ENCODE peak calls at places on chromosome 1, in six cellular contexts. C is aorta, K is kidney epithelial cell, I is lung, Y is ovary, S is fibroblast of lung. D is an unnamed sample.

GRCh38 chr1:34696230-34696629 is 58.6 kb upstream of the GJB5 start:
- DNase-seq in K (no peak), Y (no peak), I (no peak), S (no peak), C (no peak), D (no peak)

GRCh38 chr1:51284487-51284954 is 45.8 kb downstream of the TTC39A start:
- DNase-seq in K (no peak), C (no peak), Y (no peak), S (no peak), I (peak), D (no peak)

GRCh38 chr1:183512450-183512849 is 40.2 kb downstream of the SMG7 start:
- DNase-seq in K (no peak), Y (no peak), C (no peak), I (no peak), S (no peak), D (no peak)

GRCh38 chr1:59290173-59290954 is 6.5 kb upstream of the FGGY start:
- DNase-seq in C (no peak), K (no peak), Y (no peak), S (peak), I (peak), D (peak)

GRCh38 chr1:96559707-96560588 is 161.6 kb upstream of the PTBP2 start:
- DNase-seq in C (no peak), S (peak), K (peak), Y (no peak), I (no peak), D (no peak)

GRCh38 chr1:198669023-198669698 is 30.3 kb downstream of the PTPRC start:
- DNase-seq in S (peak), C (no peak), I (no peak), K (peak), Y (no peak), D (peak)

GRCh38 chr1:117657031-117657430 is 51.2 kb downstream of the TENT5C start:
- DNase-seq in S (peak), K (peak), I (no peak), Y (no peak), C (no peak), D (no peak)

GRCh38 chr1:153968000-153968363 is 280 bp downstream of the CREB3L4 start:
- DNase-seq in K (no peak), C (no peak), S (no peak), Y (peak), I (peak), D (no peak)

GRCh38 chr1:99850458-99850974 is 355 bp downstream of the AGL start:
- DNase-seq in Y (no peak), S (no peak), I (no peak), C (no peak), K (no peak), D (no peak)

GRCh38 chr1:153842006-153842471 is 66.8 kb downstream of the SLC27A3 start:
- DNase-seq in K (no peak), S (no peak), Y (no peak), I (no peak), C (no peak), D (no peak)

GRCh38 chr1:45674478-45674877 is 11.9 kb downstream of the GPBP1L1 start:
- DNase-seq in I (no peak), S (no peak), K (no peak), C (no peak), Y (no peak), D (no peak)

GRCh38 chr1:45673956-45674355 is 12.4 kb downstream of the GPBP1L1 start:
- DNase-seq in K (no peak), I (no peak), S (peak), C (no peak), Y (no peak), D (no peak)

GRCh38 chr1:45679123-45679522 is 7.2 kb downstream of the GPBP1L1 start:
- DNase-seq in Y (no peak), I (no peak), S (no peak), C (no peak), K (no peak), D (peak)

GRCh38 chr1:45678489-45678888 is 7.8 kb downstream of the GPBP1L1 start:
- DNase-seq in Y (no peak), C (no peak), S (no peak), I (no peak), K (no peak), D (no peak)

DNA sequence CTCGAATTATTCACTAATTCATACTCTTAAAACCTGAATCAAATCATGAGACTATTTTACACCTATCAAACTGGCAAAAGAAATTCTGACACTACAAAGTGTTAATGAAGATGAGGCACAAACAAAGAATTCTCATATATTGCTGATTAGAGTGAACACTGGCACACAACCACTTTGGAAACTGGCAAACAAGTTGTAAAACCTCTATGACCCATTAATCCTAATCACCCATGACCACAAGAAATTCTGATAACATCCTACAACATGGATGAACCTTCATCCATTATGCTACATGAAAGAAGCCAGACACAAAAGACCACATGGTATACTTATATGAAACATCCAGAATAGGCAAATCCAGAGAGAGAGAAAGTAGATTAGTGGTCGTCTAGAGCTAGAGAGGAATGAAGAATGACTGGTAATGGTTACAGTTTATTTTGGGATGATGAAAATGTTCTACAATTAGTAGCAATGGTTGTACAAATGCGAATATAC is 8.5 kb downstream of the GPBP1L1 start:
- DNase-seq in Y (no peak), I (no peak), S (no peak), C (no peak), K (no peak), D (no peak)
- H3K4me3 ChIP-seq in Y (no peak), I (no peak), S (no peak), C (no peak), K (no peak), D (no peak)

GRCh38 chr1:66840929-66841328 is 39.9 kb upstream of the INSL5 start:
- DNase-seq in C (no peak), S (no peak), I (no peak), K (no peak), Y (no peak), D (peak)
- H3K4me3 ChIP-seq in C (no peak), S (no peak), I (no peak), K (no peak), Y (no peak), D (no peak)

DNA sequence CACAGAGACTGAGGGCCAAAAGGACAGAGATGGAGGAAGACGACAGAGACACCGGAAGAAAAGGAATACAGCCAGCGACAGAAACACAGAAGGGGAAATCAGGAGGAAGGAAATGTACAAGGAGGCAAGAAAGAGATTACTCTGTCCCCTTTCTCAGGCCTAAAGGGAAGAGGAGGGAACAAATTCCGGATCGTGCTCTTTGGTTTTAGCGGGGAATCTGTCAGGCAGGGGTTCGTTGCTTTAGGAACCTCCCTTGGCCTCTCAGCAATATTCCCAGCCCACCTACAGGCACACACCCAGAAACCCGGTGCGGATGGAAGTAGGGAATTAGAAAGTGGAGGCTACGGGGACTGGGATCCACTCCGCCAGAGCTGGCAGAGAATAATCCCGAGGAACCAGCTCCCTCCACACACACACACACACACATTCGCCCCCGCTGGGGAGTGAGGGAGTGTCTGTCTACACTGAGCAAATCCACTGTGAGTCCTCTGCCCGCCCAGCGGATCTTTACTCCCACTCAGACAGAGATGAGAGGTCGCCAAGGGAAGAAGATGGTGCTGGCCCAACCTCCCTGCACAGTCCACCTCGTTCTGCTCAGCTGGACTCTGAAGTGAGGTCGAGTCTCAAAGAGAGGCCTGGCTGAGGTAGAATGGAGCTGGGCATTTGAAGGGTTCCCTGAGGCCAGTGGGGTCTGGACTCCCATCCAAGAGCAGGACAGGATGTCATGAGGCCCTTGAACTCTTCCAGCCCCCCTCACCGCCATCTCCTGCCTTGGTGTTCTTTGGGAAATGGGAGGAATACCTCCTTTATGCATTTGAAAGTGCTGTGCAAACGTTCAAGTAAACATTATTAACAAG is 5.7 kb downstream of the TAL1 start:
- DNase-seq in C (no peak), Y (no peak), S (no peak), I (no peak), K (no peak), D (no peak)
- H3K4me3 ChIP-seq in C (no peak), Y (no peak), S (no peak), I (no peak), K (no peak), D (peak)

DNA sequence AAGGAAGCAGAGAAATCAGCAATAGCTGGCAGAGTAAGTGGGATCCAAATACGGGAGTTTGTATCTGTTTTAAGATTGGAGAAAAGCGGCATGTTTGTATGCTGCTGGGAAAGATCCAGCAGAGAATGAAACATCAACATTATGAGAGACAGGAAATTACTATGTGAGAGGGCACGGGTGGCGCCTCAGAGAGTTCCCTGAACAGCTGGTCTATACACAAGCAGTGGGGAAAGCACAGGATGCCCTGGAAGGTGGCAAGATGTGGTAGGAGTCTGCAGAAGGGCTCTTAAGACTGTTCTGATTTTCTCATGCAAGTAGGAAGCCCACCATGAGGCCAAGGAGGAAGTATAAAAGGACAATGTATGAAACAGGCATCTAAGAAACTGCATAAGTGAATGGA is 130.4 kb downstream of the RERE start:
- DNase-seq in Y (no peak), I (no peak), C (no peak), K (no peak), S (peak), D (no peak)
- H3K4me3 ChIP-seq in Y (no peak), I (no peak), C (no peak), K (no peak), S (no peak), D (no peak)